ENCODE peak calls at places on chromosomes 12 and 14, in five cellular contexts. S is GM12878, H is H1, N is K562, O is HepG2. U is an unnamed sample.

GRCh38 chr12:130115646-130116045 is 46.6 kb upstream of the FZD10 start:
- DNase-seq in S (no peak), H (no peak), N (no peak), O (no peak), U (no peak)

GRCh38 chr12:15982471-15982870 is 71.3 kb downstream of the DERA start:
- DNase-seq in S (no peak), H (no peak), N (no peak), O (no peak), U (peak)

GRCh38 chr12:116261525-116262100 is 15.9 kb downstream of the MED13L start:
- DNase-seq in S (no peak), H (no peak), N (no peak), O (no peak), U (no peak)

GRCh38 chr14:37655418-37655817 is 60.0 kb downstream of the TTC6 start:
- DNase-seq in S (no peak), H (no peak), N (peak), O (peak), U (no peak)

GRCh38 chr14:106396999-106397398 is 870.6 kb downstream of the TMEM121 start:
- DNase-seq in S (no peak), H (no peak), N (no peak), O (no peak), U (no peak)

GRCh38 chr12:57476993-57477709 is 2.5 kb downstream of the ARHGAP9 start:
- DNase-seq in S (no peak), H (no peak), N (no peak), O (no peak), U (no peak)

GRCh38 chr14:71948101-71948500 is 15.9 kb downstream of the RGS6 start:
- DNase-seq in S (no peak), H (no peak), N (no peak), O (no peak), U (no peak)

GRCh38 chr14:104286496-104286895 is 148.1 kb downstream of the KIF26A start:
- DNase-seq in S (no peak), H (no peak), N (no peak), O (no peak), U (no peak)

GRCh38 chr12:121579190-121579791 is 1.5 kb downstream of the KDM2B start:
- DNase-seq in S (no peak), H (peak), N (peak), O (no peak), U (peak)

GRCh38 chr14:28608438-28608837 is 158.1 kb upstream of the FOXG1 start:
- DNase-seq in S (no peak), H (no peak), N (no peak), O (no peak), U (no peak)

GRCh38 chr12:98771811-98772752 is 127.0 kb downstream of the APAF1 start:
- DNase-seq in S (no peak), H (no peak), N (no peak), O (no peak), U (no peak)

GRCh38 chr12:67695974-67696373 is 47.4 kb downstream of the DYRK2 start:
- DNase-seq in S (no peak), H (no peak), N (no peak), O (no peak), U (no peak)

GRCh38 chr12:127162307-127162706 is 1104.7 kb upstream of the TMEM132C start:
- DNase-seq in S (no peak), H (no peak), N (peak), O (no peak), U (no peak)

GRCh38 chr14:105065280-105066228 is at the start of gene GPR132:
- DNase-seq in S (peak), H (no peak), N (peak), O (no peak), U (no peak)

GRCh38 chr14:92160619-92161018 is 38.9 kb downstream of the CPSF2 start:
- DNase-seq in S (no peak), H (no peak), N (no peak), O (no peak), U (no peak)

GRCh38 chr12:24228980-24229730 is 279.7 kb upstream of the SOX5 start:
- DNase-seq in S (no peak), H (no peak), N (no peak), O (no peak), U (no peak)

GRCh38 chr14:61549425-61549824 is 145.9 kb upstream of the HIF1A start:
- DNase-seq in S (no peak), H (no peak), N (no peak), O (no peak), U (no peak)

GRCh38 chr14:67853207-67853606 is 33.6 kb downstream of the RAD51B start:
- DNase-seq in S (peak), H (no peak), N (no peak), O (no peak), U (no peak)

DNA sequence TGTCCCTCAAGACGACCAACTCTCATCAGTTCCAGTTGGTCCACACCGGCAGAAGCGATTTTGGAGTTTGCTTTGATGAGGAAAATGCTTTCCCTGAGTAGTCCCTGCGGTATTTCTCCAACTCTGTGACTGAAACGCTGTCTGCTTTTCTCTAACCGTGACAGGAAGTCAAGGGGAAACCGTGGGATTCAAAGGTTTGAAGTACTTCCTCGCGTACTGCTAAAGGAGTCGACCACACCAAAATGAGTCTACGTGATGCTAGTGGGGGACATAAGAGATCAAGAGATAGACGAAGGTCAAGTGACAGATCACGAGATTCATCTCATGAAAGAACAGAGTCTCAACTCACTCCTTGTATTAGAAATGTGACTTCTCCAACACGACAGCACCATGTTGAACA is 28.6 kb downstream of the KRT76 start:
- DNase-seq in S (no peak), H (no peak), N (no peak), O (no peak), U (no peak)
- H2AFZ ChIP-seq in S (no peak), H (no peak), N (no peak), O (no peak), U (no peak)

DNA sequence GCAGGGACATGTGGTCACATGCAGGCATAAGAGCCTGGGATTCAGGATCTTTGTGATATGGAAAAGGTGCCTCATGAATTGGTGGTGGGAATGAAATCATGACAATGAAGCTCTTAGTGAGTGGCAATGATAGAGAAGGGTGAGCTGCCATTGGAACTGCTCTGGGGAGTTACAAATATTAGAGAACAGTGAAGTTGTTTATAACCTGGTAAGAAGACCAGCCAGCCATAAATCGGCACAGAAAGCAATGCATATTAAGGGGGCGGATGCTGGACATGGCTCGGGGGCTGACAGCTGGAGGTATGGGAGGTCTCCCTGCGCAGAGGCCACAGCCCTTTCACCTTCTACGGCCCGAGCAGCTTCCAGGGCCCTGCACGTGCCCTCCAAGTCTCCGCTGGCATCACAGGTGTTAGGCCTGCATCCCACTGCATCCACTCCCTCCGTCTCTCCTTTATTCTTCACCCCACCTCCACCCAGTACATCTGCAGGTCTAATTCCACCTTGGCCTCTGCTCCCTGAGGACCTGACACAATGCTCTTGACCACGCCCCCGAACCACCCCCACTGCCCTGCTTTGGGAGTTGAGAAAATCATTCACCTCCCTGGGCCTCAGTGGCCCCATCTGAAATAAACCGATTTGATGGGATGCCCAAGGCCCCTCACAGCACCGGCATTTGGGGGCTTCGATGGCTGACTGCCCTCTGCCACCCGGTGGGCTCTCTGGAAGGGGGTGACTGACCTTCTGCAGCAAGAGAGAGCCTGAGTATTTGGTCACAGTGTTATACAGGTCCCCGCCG is 4.1 kb downstream of the CACNA2D4 start:
- DNase-seq in S (no peak), H (peak), N (peak), O (no peak), U (peak)
- TF ChIP-seq JUND in S (no peak), H (no peak), N (no peak), O (no peak), U (no peak)

DNA sequence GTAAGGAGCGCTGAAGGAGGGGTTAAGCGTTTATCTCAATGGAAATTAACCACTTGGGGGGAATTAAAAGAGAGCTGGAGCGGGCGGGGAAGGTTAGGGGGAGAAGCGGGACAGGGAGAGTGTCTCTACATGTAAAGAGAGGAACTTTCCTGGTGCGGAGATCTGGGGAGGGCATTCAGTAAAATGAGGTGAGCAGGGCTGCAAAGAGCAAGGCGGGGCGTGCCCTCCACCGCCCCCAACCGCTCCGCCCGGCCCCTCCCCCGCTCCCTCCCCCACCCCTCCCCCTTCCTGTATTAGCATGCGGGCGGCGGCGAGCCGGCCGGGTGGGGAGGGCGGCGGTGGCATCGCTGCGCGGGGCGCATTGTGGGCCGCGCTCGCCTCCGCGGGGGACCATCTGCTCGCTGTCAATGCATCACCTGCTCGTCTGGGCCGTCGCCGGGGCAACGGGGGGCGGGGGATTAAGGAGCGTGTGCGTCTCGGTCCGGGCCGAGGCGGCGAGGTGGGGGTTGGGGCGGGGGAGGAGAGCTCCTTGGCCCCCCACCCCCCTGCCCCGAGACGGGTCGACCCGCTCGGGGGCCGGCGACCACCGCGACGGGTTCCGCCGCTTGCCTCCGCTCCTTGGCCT is 498 bp downstream of the C12orf42 start:
- DNase-seq in S (no peak), H (peak), N (peak), O (no peak), U (peak)
- TF ChIP-seq RFX5 in S (no peak), H (no peak), N (no peak), O (no peak), U (no peak)

GRCh38 chr12:3203713-3204112 is 126.5 kb downstream of the TSPAN9 start:
- DNase-seq in S (no peak), H (no peak), N (no peak), O (no peak), U (no peak)
- H2AFZ ChIP-seq in S (no peak), H (no peak), N (no peak), O (no peak), U (no peak)

GRCh38 chr12:53866727-53867126 is 71.9 kb upstream of the HOXC13 start:
- DNase-seq in S (no peak), H (no peak), N (no peak), O (no peak), U (no peak)

GRCh38 chr12:53870122-53870521 is 68.5 kb upstream of the HOXC13 start:
- DNase-seq in S (no peak), H (no peak), N (no peak), O (no peak), U (no peak)

GRCh38 chr12:53868516-53868986 is 70.1 kb upstream of the HOXC13 start:
- DNase-seq in S (no peak), H (no peak), N (no peak), O (no peak), U (no peak)

GRCh38 chr12:53869500-53869899 is 69.1 kb upstream of the HOXC13 start:
- DNase-seq in S (no peak), H (no peak), N (no peak), O (peak), U (no peak)

DNA sequence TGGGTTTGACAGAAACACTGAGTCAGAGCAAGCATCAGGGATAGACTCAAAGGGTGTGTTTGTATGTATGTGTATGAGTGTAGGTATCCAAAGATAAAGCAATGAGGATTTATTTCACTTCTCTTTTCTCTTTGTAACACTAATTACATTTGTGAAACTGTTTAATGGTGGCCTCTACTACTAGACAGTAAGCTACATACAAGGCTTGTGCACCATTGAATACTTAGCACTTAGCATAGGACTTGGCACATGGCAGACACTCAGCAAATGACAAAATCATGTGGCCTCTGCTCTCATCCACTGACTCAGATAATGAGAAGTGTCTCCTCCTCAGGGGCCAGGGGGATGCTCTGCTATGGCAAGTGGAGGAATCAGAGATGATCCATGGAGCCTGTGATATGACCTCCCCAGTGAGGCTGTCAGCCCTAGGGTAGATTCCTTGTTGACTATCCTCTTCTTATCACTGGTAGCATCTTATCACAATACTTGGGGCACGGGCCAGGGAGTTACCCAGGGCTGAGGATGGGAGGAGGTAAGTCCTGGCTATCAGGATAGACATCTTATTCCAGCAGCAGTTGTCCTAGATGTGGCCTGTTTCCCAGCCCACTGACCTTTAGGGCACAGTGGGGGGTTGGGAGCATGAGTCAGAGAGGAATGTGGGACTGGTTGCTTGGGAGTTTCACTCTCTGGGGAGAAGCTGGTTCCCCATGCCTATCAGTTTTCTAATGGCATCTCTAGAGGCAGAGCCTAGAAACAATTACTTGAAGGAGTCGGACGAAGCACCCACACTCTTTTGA is 71.2 kb upstream of the HOXC13 start:
- DNase-seq in S (no peak), H (no peak), N (no peak), O (peak), U (no peak)
- TF ChIP-seq JUND in S (no peak), H (peak), N (peak), O (no peak), U (no peak)

GRCh38 chr12:1398673-1399072 is 195.7 kb downstream of the FBXL14 start:
- DNase-seq in S (no peak), H (no peak), N (no peak), O (no peak), U (no peak)
- TF ChIP-seq RFX5 in S (no peak), H (no peak), N (no peak), O (no peak), U (no peak)

DNA sequence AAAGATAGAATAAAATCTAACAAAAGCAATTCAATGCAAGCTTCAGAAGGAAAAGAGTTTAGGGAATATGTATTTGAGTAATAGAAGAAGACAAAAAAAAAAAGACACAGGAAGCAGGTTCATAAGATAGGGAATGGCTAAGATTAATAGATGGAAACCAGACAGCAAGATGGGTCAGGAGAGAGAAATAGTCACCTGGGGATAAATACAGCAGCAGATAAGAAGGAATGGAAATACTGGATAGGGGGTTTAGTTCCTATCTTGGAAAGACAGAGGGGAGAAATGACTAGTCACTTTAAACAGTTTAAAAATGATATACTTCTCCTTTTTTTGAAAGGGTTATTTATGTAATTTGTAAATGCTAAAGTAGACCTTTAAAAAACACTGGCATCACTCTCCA is 303.2 kb upstream of the PRICKLE1 start:
- DNase-seq in S (no peak), H (no peak), N (no peak), O (no peak), U (no peak)
- H2AFZ ChIP-seq in S (no peak), H (no peak), N (no peak), O (no peak), U (no peak)

DNA sequence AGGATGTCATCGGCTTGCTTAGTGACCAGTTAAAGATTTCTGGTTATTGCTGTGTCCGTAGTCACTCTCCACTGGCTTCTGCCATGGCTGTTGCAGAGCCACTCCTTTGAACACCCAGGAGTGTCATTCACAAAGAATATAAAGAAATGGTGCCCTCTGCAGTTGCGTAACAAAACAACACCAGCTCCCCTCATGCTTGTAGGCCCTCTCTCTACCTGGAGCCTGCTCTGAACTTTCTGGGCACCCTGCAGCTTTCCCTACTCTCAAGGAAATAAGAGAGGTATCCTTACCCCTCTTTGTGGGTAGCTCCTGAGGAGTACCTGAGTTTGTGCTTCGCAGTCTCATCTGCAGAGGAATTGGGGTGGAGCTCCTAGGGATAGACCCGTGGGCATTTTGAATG is 97.3 kb upstream of the TMEM260 start:
- DNase-seq in S (no peak), H (peak), N (peak), O (no peak), U (no peak)
- TF ChIP-seq JUND in S (no peak), H (no peak), N (no peak), O (no peak), U (no peak)

GRCh38 chr14:35643513-35643912 is 109.5 kb downstream of the INSM2 start:
- DNase-seq in S (no peak), H (no peak), N (no peak), O (no peak), U (no peak)
- TF ChIP-seq RFX5 in S (no peak), H (no peak), N (no peak), O (no peak), U (no peak)

DNA sequence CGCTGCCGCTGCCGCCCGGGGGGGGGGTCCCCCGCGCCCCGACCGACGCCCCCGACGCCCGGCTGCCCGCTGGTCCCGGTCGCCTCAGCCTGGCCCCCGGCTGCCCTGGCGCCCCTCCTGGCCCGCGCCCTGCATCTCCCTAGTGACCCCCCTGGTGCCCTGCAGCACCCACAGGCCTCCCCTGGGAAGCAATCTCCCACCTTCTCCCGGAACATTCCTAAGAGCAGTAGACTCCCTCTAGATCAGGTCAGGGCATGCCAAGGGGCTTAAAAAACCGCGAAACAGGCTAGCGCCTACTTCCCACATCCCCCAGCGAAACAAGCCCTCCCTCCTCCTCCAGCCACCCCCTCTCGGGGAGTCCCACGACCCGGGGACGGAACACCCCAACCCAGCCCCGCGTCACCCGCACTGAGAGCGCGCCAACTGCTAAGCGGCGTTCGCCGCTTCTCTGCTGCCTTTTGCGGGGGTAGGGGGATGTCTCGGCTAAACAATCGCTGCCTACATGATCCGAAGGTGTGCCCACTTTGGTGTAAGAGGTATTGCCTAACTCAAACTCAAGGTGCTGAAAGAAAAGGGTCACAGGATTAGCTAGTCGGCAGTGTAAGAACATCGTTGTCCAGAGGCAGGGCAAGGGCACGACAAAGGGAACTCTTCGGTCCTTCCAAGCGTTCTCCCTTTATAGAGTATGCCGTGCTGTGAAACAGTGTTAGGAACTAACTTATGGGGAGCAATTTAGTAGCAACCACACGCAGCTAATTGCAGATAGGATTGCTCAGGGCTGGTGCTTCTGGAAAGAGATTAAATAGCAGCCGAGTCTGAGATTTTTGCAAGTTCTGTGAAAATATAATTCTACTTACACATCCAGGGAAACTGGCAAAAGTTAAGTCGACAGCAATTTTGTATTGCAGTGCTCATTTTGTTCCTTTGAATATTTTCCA is 617 bp upstream of the NTN4 start:
- DNase-seq in S (no peak), H (peak), N (no peak), O (no peak), U (no peak)
- H2AFZ ChIP-seq in S (no peak), H (peak), N (no peak), O (peak), U (peak)

U was measured in SK-N-SH.